ENCODE peak calls at places on chromosomes 13 and 19, in six cellular contexts. M is stimulated activated CD4-positive, alpha-beta T cell treated with anti-CD3 and anti-CD28 coated beads, TNF-alpha, amount 100 ng/mL, for 4 hours; B is cardiac muscle cell; J is amniotic stem cell; X is choroid plexus epithelial cell; I is stomach. V is an unnamed sample.

GRCh38 chr13:105213512-105213911 is 1322.0 kb downstream of the EFNB2 start:
- DNase-seq in J (no peak), I (no peak), M (no peak), X (no peak), B (peak), V (no peak)

GRCh38 chr19:10339380-10339960 is at the start of gene ICAM3:
- DNase-seq in J (no peak), I (peak), M (no peak), X (no peak), B (no peak), V (no peak)

GRCh38 chr13:94268661-94269060 is 210.8 kb downstream of the DCT start:
- DNase-seq in J (no peak), M (no peak), X (peak), I (no peak), B (no peak), V (no peak)

GRCh38 chr13:30743319-30744055 is 8.1 kb downstream of the ALOX5AP start:
- DNase-seq in X (peak), B (peak), I (peak), J (peak), M (no peak), V (peak)

GRCh38 chr13:21504379-21504778 is 45.3 kb upstream of the ZDHHC20 start:
- DNase-seq in M (no peak), X (no peak), J (no peak), I (no peak), B (no peak), V (no peak)

GRCh38 chr19:56601375-56601774 is 6.3 kb downstream of the ZNF71 start:
- DNase-seq in B (no peak), M (no peak), I (no peak), X (peak), J (no peak), V (no peak)

GRCh38 chr19:15108845-15109767 is 1.9 kb downstream of the SYDE1 start:
- DNase-seq in M (no peak), J (no peak), B (no peak), I (no peak), X (no peak), V (no peak)

GRCh38 chr19:11141937-11142527 is 13.6 kb downstream of the SPC24 start:
- DNase-seq in B (no peak), X (no peak), I (no peak), M (no peak), J (no peak), V (no peak)

GRCh38 chr13:98581971-98582702 is 5.2 kb upstream of the STK24 start:
- DNase-seq in B (peak), X (peak), I (no peak), M (no peak), J (peak), V (peak)

GRCh38 chr19:22620401-22620800 is 13.7 kb upstream of the ZNF492 start:
- DNase-seq in M (no peak), X (no peak), J (no peak), B (no peak), I (no peak), V (no peak)

GRCh38 chr19:56441206-56441792 is 35.8 kb downstream of the ZNF667 start:
- DNase-seq in I (no peak), B (no peak), X (no peak), M (no peak), J (no peak), V (no peak)

GRCh38 chr13:73248711-73249580 is 190.1 kb downstream of the KLF5 start:
- DNase-seq in I (peak), X (peak), B (peak), J (no peak), M (no peak), V (no peak)

GRCh38 chr13:110648155-110648819 is 32.9 kb downstream of the NAXD start:
- DNase-seq in J (no peak), I (no peak), X (no peak), B (no peak), M (no peak), V (no peak)

GRCh38 chr13:109101550-109102144 is 472.2 kb downstream of the MYO16 start:
- DNase-seq in J (no peak), B (no peak), I (no peak), X (no peak), M (no peak), V (no peak)

GRCh38 chr19:5692785-5693194 is 2.7 kb downstream of the RPL36 start:
- DNase-seq in B (no peak), M (no peak), J (no peak), X (no peak), I (no peak), V (no peak)

GRCh38 chr19:28655054-28655453 is 557.9 kb downstream of the UQCRFS1 start:
- DNase-seq in I (no peak), B (no peak), J (no peak), M (no peak), X (no peak), V (no peak)

GRCh38 chr19:3506384-3507340 is 551 bp downstream of the FZR1 start:
- DNase-seq in M (peak), J (no peak), I (peak), X (peak), B (no peak), V (no peak)

GRCh38 chr19:41350735-41351338 is 2.9 kb downstream of the TGFB1 start:
- DNase-seq in X (peak), M (no peak), J (no peak), B (peak), I (no peak), V (no peak)

GRCh38 chr19:33904681-33905080 is 108.0 kb downstream of the KCTD15 start:
- DNase-seq in I (no peak), X (peak), J (no peak), M (no peak), B (peak), V (no peak)

GRCh38 chr13:44240611-44241010 is 133.0 kb upstream of the SERP2 start:
- DNase-seq in I (no peak), X (no peak), B (no peak), M (no peak), J (no peak), V (no peak)

GRCh38 chr13:110680852-110681251 is 25.1 kb downstream of the CARS2 start:
- DNase-seq in B (no peak), I (no peak), J (no peak), X (peak), M (no peak), V (no peak)

GRCh38 chr13:38970380-38971051 is 20.1 kb downstream of the STOML3 start:
- DNase-seq in J (no peak), I (no peak), X (no peak), B (no peak), M (no peak), V (no peak)

GRCh38 chr19:29510701-29511265 is 15.0 kb upstream of the VSTM2B start:
- DNase-seq in M (no peak), B (no peak), X (no peak), I (no peak), J (no peak), V (no peak)

GRCh38 chr19:10270180-10270615 is 722 bp upstream of the ICAM1 start:
- DNase-seq in M (no peak), B (peak), I (peak), J (no peak), X (peak), V (no peak)

GRCh38 chr13:69306766-69307165 is 800.9 kb upstream of the ATXN8OS start:
- DNase-seq in I (no peak), M (no peak), J (no peak), X (no peak), B (no peak), V (no peak)

GRCh38 chr13:66364346-66364745 is 865.8 kb downstream of the PCDH9 start:
- DNase-seq in X (no peak), B (no peak), J (no peak), I (no peak), M (no peak), V (no peak)

GRCh38 chr13:109148243-109148642 is 518.8 kb downstream of the MYO16 start:
- DNase-seq in B (peak), I (no peak), J (no peak), X (peak), M (no peak), V (no peak)

GRCh38 chr19:51166846-51167490 is 24.9 kb downstream of the SIGLEC7 start:
- DNase-seq in M (no peak), B (no peak), J (no peak), X (peak), I (no peak), V (no peak)

GRCh38 chr13:35475131-35475959 is 1.1 kb downstream of the MAB21L1 start:
- DNase-seq in I (peak), B (peak), J (no peak), M (no peak), X (peak), V (peak)

GRCh38 chr19:3782903-3783302 is 3.3 kb downstream of the MATK start:
- DNase-seq in B (no peak), I (no peak), J (no peak), X (no peak), M (no peak), V (no peak)

GRCh38 chr13:21730186-21730880 is 59.5 kb downstream of the FGF9 start:
- DNase-seq in B (no peak), X (no peak), M (no peak), I (no peak), J (no peak), V (no peak)

GRCh38 chr13:94382520-94382919 is 97.0 kb downstream of the DCT start:
- DNase-seq in X (no peak), B (no peak), I (no peak), J (no peak), M (no peak), V (no peak)